ENCODE peak calls at places on chromosomes 12 and 14, in eight cellular contexts. Z is heart right ventricle, I is OCI-LY7, P is right atrium auricular region, A is heart left ventricle, F is esophagus muscularis mucosa, K is astrocyte, W is PC-9. L is an unnamed sample.

GRCh38 chr12:104816845-104817503 is 141.1 kb downstream of the SLC41A2 start:
- DNase-seq in A (no peak), I (no peak), F (no peak), P (no peak), W (no peak), K (no peak), Z (no peak), L (no peak)

GRCh38 chr12:68113644-68114043 is 45.9 kb downstream of the IFNG start:
- DNase-seq in P (no peak), A (no peak), I (peak; percentile 22), F (no peak), K (no peak), Z (no peak), W (no peak), L (peak; percentile 20)

GRCh38 chr14:69043007-69043444 is 63.9 kb upstream of the ACTN1 start:
- DNase-seq in A (no peak), P (no peak), W (peak; percentile 43), Z (no peak), I (no peak), F (no peak), K (no peak), L (peak; percentile 34)

GRCh38 chr12:57237653-57237951 is 8.1 kb downstream of the SHMT2 start:
- DNase-seq in P (no peak), Z (no peak), W (peak; percentile 26), F (no peak), K (no peak), A (no peak), I (no peak), L (no peak)

GRCh38 chr14:103156733-103157411 is 33.6 kb downstream of the TNFAIP2 start:
- DNase-seq in I (no peak), Z (no peak), W (peak; percentile 62), P (no peak), A (no peak), K (no peak), F (no peak), L (no peak)

GRCh38 chr14:22225526-22226133 is 363.4 kb downstream of the DAD1 start:
- DNase-seq in P (no peak), W (no peak), Z (no peak), F (no peak), A (no peak), I (no peak), K (peak; percentile 78), L (no peak)

GRCh38 chr14:64733321-64733720 is 29.1 kb downstream of the PLEKHG3 start:
- DNase-seq in W (no peak), P (no peak), Z (no peak), F (no peak), A (no peak), I (no peak), K (no peak), L (no peak)

GRCh38 chr12:116454950-116455447 is 104.2 kb upstream of the MAP1LC3B2 start:
- DNase-seq in F (no peak), P (no peak), K (peak; percentile 92), A (no peak), W (peak; percentile 62), Z (no peak), I (no peak), L (no peak)

GRCh38 chr14:102505775-102506598 is 3.6 kb downstream of the ANKRD9 start:
- DNase-seq in F (no peak), Z (no peak), A (peak; percentile 57), W (no peak), P (no peak), K (no peak), I (no peak), L (no peak)

GRCh38 chr12:5884846-5885245 is 60.2 kb downstream of the ANO2 start:
- DNase-seq in P (peak; percentile 30), F (peak; percentile 72), I (no peak), K (no peak), W (no peak), A (no peak), Z (no peak), L (no peak)

GRCh38 chr12:5884285-5884684 is 60.8 kb downstream of the ANO2 start:
- DNase-seq in P (peak; percentile 38), F (peak; percentile 64), I (no peak), W (no peak), Z (no peak), A (no peak), K (no peak), L (no peak)

GRCh38 chr12:5888816-5889315 is 56.2 kb downstream of the ANO2 start:
- DNase-seq in K (no peak), F (no peak), P (no peak), W (no peak), I (no peak), A (no peak), Z (no peak), L (no peak)

GRCh38 chr12:5887758-5888157 is 57.3 kb downstream of the ANO2 start:
- DNase-seq in K (no peak), A (no peak), I (no peak), F (no peak), Z (no peak), P (no peak), W (no peak), L (no peak)

GRCh38 chr12:5889381-5890047 is 55.5 kb downstream of the ANO2 start:
- DNase-seq in P (peak; percentile 42), I (peak; percentile 39), A (no peak), W (peak; percentile 25), Z (no peak), K (no peak), F (peak; percentile 89), L (no peak)
- H3K27ac ChIP-seq in P (no peak overlapping the region), I (no peak overlapping the region), A (no peak overlapping the region), W (no peak overlapping the region), Z (no peak overlapping the region), K (no peak overlapping the region), F (no peak overlapping the region), L (no peak overlapping the region)

DNA sequence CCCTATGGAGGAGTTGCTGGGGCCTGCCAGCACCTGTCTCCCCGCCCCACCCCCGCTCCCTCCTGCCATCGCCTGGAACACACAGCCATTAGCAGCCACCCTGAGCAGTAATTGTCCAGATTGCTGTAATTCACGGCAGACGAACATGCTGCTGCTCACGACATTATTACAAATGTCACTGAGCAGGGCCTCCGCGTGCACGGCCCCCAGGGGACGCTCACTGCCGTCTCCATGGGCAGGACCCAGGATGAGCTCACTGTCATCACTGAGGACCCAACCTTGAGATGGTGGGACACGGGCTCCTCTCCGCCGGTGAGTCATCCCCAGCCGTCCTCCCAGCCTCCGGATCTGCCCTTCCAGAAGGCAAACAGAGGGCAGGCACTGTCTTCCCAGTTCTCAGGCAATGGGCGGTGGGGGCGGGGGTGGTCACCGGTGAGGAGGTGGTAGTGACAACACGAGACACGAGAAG is 100.4 kb downstream of the RFLNA start:
- DNase-seq in W (no peak), P (no peak), F (no peak), A (no peak), I (no peak), Z (no peak), K (no peak), L (no peak)
- H3K36me3 ChIP-seq in W (peaks cover 10% of the 10 kb centered on the region), P (peaks cover 23% of the 10 kb centered on the region), F (peaks cover 32% of the 10 kb centered on the region), A (peaks cover 39% of the 10 kb centered on the region), I (peaks cover 23% of the 10 kb centered on the region), Z (peaks cover 52% of the 10 kb centered on the region), K (peaks cover 12% of the 10 kb centered on the region), L (peaks cover under 1% of the 10 kb centered on the region)

DNA sequence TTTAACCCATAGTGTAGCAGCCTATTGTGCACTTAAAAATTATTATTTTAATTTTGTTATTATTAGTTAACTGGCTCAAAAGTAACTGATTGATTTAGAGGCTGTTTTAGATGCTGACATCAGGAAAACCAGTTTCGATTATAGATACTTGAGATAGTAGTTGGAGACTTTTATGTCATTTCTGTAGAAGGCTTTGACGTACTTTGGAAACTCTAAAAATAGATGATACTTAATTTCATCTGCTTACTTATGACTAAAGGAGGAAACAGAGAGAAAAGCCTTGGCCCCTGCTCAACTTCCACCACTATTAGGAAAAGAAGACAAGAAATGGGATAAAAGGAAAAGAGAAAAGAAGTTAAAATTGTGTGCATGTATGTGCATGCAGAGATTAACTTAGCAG is 219.3 kb upstream of the HMGA2 start:
- DNase-seq in A (no peak), F (no peak), W (no peak), P (no peak), Z (no peak), K (peak; percentile 33), I (no peak), L (no peak)
- H3K27ac ChIP-seq in A (no peak overlapping the region), F (no peak overlapping the region), W (peak overlapping the region; percentile 82), P (no peak overlapping the region), Z (no peak overlapping the region), K (peak overlapping the region; percentile 99), I (no peak overlapping the region), L (no peak overlapping the region)

DNA sequence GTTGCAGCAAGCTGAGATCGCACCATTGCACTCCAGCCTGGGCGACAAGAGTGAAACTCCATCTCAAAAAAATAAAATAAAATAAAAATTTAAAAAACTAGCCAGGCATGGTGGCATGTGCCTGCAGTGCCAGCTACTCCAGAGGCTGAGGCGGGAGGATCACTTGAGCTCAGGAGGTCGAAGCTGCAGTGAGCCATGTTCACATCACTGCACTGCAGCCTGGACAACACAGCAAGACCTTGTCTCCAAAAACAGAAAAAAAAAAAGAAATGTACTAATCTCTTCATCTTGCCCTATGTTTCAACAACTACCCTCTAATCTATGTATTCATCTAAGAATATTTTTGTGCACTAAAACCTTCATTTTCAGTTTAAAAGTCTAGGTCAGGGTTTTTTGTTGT is 6.5 kb downstream of the NAA25 start:
- DNase-seq in Z (no peak), K (no peak), W (no peak), A (no peak), I (no peak), P (no peak), F (no peak), L (no peak)
- H3K36me3 ChIP-seq in Z (peaks cover 55% of the 10 kb centered on the region), K (peaks cover 11% of the 10 kb centered on the region), W (peaks cover 48% of the 10 kb centered on the region), A (peaks cover 44% of the 10 kb centered on the region), I (peaks cover 88% of the 10 kb centered on the region), P (peaks cover 22% of the 10 kb centered on the region), F (peaks cover 18% of the 10 kb centered on the region), L (no peaks in the 10 kb centered on the region)